ENCODE peak calls at places on chromosome 16, in eight cellular contexts. U is nephron progenitor cell, H is ovary, A is cardiac fibroblast, S is NB4, Q is coronary artery, J is mucosa of descending colon, T is A549. C is an unnamed sample.

GRCh38 chr16:19595043-19595767 is 39.7 kb downstream of the VPS35L start:
- DNase-seq in J (no peak), S (no peak), T (peak), Q (no peak), H (peak), U (no peak), A (peak), C (no peak)

GRCh38 chr16:25426829-25427228 is 169.2 kb upstream of the ZKSCAN2 start:
- DNase-seq in Q (no peak), J (no peak), T (no peak), U (no peak), H (no peak), S (no peak), A (no peak), C (no peak)

GRCh38 chr16:75247249-75247648 is 4.2 kb downstream of the BCAR1 start:
- DNase-seq in J (no peak), A (no peak), Q (no peak), S (no peak), T (no peak), U (no peak), H (peak), C (no peak)

GRCh38 chr16:79247386-79247785 is 353.2 kb downstream of the MAF start:
- DNase-seq in S (no peak), A (no peak), U (no peak), H (no peak), J (no peak), T (no peak), Q (no peak), C (no peak)

GRCh38 chr16:46972971-46973456 is 460 bp downstream of the DNAJA2 start:
- DNase-seq in J (peak), T (no peak), A (peak), Q (no peak), S (peak), H (peak), U (peak), C (peak)

GRCh38 chr16:67942200-67942509 is 1.8 kb downstream of the LCAT start:
- DNase-seq in T (peak), H (peak), S (peak), U (peak), Q (no peak), J (no peak), A (peak), C (no peak)

GRCh38 chr16:72938426-72939164 is 109.3 kb downstream of the ZFHX3 start:
- DNase-seq in H (peak), T (peak), Q (peak), J (peak), U (no peak), A (peak), S (no peak), C (no peak)

GRCh38 chr16:52547001-52547833 is at the start of gene TOX3:
- DNase-seq in Q (no peak), H (peak), T (no peak), S (no peak), A (no peak), U (peak), J (peak), C (no peak)

GRCh38 chr16:26510924-26511323 is 555.8 kb upstream of the C16orf82 start:
- DNase-seq in A (no peak), T (no peak), Q (no peak), U (no peak), J (no peak), H (no peak), S (no peak), C (no peak)

GRCh38 chr16:57635266-57636097 is 7.1 kb downstream of the ADGRG1 start:
- DNase-seq in U (no peak), H (no peak), A (no peak), J (peak), Q (no peak), S (no peak), T (no peak), C (no peak)

GRCh38 chr16:55615071-55615470 is 40.7 kb upstream of the SLC6A2 start:
- DNase-seq in S (no peak), T (no peak), U (no peak), Q (no peak), H (no peak), J (no peak), A (no peak), C (no peak)

GRCh38 chr16:60166-60565 is 6.5 kb downstream of the SNRNP25 start:
- DNase-seq in S (no peak), A (no peak), Q (peak), J (no peak), H (no peak), T (no peak), U (no peak), C (no peak)

GRCh38 chr16:87621550-87621829 is 19.2 kb downstream of the JPH3 start:
- DNase-seq in A (no peak), J (no peak), T (no peak), Q (no peak), U (no peak), S (no peak), H (no peak), C (no peak)

GRCh38 chr16:59224426-59224825 is 490.3 kb upstream of the GOT2 start:
- DNase-seq in H (no peak), J (no peak), S (no peak), U (no peak), Q (no peak), T (no peak), A (no peak), C (no peak)

GRCh38 chr16:65658339-65659275 is 536.7 kb upstream of the CDH11 start:
- DNase-seq in U (no peak), S (peak), A (peak), Q (no peak), H (no peak), J (no peak), T (no peak), C (no peak)

GRCh38 chr16:30184430-30185140 is 1.2 kb downstream of the CORO1A start:
- DNase-seq in J (peak), Q (peak), H (peak), T (no peak), S (peak), U (no peak), A (no peak), C (no peak)

GRCh38 chr16:4404247-4404966 is 12.0 kb downstream of the CORO7 start:
- DNase-seq in T (peak), J (peak), Q (no peak), A (peak), S (peak), U (peak), H (peak), C (no peak)

GRCh38 chr16:77657016-77657415 is 65.3 kb upstream of the NUDT7 start:
- DNase-seq in A (peak), Q (no peak), J (no peak), S (peak), T (no peak), U (no peak), H (no peak), C (no peak)

GRCh38 chr16:28937222-28937876 is 5.6 kb downstream of the CD19 start:
- DNase-seq in U (no peak), H (no peak), J (no peak), Q (no peak), T (no peak), A (no peak), S (no peak), C (no peak)
- TF ChIP-seq CTCF in U (no peak), H (no peak), J (no peak), Q (no peak), T (no peak), A (no peak), S (peak), C (no peak)

DNA sequence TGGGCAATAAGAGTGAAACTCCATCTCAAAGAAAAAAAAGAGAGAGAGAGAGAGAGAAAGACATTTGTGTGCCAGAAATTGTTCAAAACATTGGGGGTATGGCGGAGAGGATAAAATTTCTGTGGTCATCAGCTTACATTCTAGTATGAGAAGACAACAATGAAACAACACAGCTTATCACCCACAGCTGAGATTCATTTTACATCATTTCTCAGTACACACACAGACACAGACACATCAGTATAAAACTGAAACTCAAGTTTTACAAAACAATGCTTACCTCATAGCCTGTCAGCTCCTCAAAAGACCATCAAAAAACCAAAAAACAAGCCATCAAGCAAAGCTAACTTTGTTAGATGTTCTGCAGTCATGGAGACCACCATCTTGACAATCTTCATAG is 31.4 kb upstream of the CNEP1R1 start:
- DNase-seq in U (no peak), Q (no peak), T (no peak), H (no peak), J (no peak), S (no peak), A (no peak), C (no peak)
- TF ChIP-seq CTCF in U (no peak), Q (no peak), T (no peak), H (no peak), J (no peak), S (no peak), A (no peak), C (no peak)

GRCh38 chr16:17921357-17921978 is 415.1 kb downstream of the NPIPA8 start:
- DNase-seq in T (no peak), J (peak), Q (no peak), U (peak), S (peak), A (peak), H (no peak), C (peak)
- TF ChIP-seq CTCF in T (peak), J (peak), Q (no peak), U (peak), S (peak), A (peak), H (no peak), C (no peak)

GRCh38 chr16:84950906-84951305 is 60.4 kb downstream of the ZDHHC7 start:
- DNase-seq in U (peak), A (peak), T (peak), S (peak), J (no peak), H (no peak), Q (no peak), C (no peak)
- TF ChIP-seq CTCF in U (no peak), A (peak), T (peak), S (peak), J (no peak), H (no peak), Q (no peak), C (no peak)

GRCh38 chr16:15485175-15485574 is 50.8 kb downstream of the BMERB1 start:
- DNase-seq in U (no peak), S (no peak), A (no peak), H (no peak), Q (no peak), J (no peak), T (no peak), C (no peak)

GRCh38 chr16:15483857-15484256 is 49.5 kb downstream of the BMERB1 start:
- DNase-seq in Q (no peak), S (peak), J (no peak), A (no peak), U (no peak), H (no peak), T (no peak), C (no peak)

GRCh38 chr16:15484662-15485061 is 50.3 kb downstream of the BMERB1 start:
- DNase-seq in H (no peak), T (no peak), S (no peak), J (no peak), Q (no peak), U (no peak), A (peak), C (no peak)

GRCh38 chr16:15482748-15483118 is 48.3 kb downstream of the BMERB1 start:
- DNase-seq in T (no peak), H (no peak), Q (no peak), J (no peak), A (no peak), S (no peak), U (no peak), C (no peak)

DNA sequence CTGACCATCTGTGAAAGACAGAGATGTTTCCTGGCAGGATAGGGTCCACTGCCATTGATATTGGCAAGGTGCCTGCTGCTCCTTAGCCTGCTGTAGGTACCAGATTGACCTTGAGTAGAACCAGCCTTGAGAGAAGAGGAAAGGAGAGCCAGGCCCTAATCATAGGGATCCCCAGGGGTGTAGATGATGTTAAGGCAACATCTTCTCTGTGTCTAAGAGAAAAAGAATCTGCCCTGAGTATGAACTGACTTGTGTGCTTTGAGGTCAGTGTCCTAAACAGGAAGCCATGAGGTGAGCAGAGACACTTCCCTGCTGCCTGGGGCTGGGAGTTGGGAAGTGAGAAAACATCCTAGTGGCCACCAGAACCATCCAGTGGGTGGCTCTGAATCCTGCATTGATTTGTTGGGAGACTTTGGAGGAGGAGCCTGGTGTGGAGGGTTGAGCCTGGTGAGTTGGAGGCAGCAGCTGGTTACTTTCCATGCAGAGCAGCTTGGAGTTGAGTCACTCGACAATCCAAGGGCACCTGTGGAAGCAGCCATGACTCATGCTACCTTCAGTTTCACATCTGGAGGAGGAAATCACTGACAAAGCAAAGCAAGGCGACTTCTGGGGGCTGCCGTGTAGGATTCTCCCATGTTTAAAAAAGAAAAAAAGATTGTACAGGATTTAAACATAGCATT is 47.8 kb downstream of the BMERB1 start:
- DNase-seq in J (peak), H (peak), S (peak), Q (peak), T (peak), A (peak), U (no peak), C (no peak)
- TF ChIP-seq CTCF in J (no peak), H (no peak), S (no peak), Q (no peak), T (no peak), A (peak), U (no peak), C (no peak)

GRCh38 chr16:70759666-70760065 is 41.3 kb downstream of the VAC14 start:
- DNase-seq in S (peak), T (no peak), A (no peak), H (no peak), U (no peak), Q (no peak), J (no peak), C (no peak)
- TF ChIP-seq CTCF in S (peak), T (no peak), A (no peak), H (no peak), U (no peak), Q (no peak), J (no peak), C (no peak)

GRCh38 chr16:61579195-61579594 is 457.0 kb downstream of the CDH8 start:
- DNase-seq in S (no peak), H (no peak), T (no peak), Q (no peak), J (no peak), U (no peak), A (no peak), C (no peak)

GRCh38 chr16:61576476-61576875 is 459.8 kb downstream of the CDH8 start:
- DNase-seq in S (no peak), H (no peak), T (no peak), A (no peak), U (no peak), Q (no peak), J (no peak), C (no peak)

GRCh38 chr16:61575617-61576016 is 460.6 kb downstream of the CDH8 start:
- DNase-seq in Q (no peak), T (no peak), U (no peak), S (no peak), A (no peak), J (no peak), H (no peak), C (no peak)

GRCh38 chr16:61580579-61580978 is 455.7 kb downstream of the CDH8 start:
- DNase-seq in S (no peak), A (no peak), J (no peak), Q (no peak), U (no peak), T (no peak), H (no peak), C (no peak)

GRCh38 chr16:61581417-61582046 is 454.7 kb downstream of the CDH8 start:
- DNase-seq in J (peak), S (no peak), A (no peak), H (no peak), U (no peak), Q (no peak), T (no peak), C (no peak)
- TF ChIP-seq CTCF in J (no peak), S (no peak), A (no peak), H (no peak), U (no peak), Q (no peak), T (no peak), C (no peak)

C was measured in activated B cell treated with CpG ODN at 0.5 μM for 24 hours.